ENCODE peak calls at places on chromosomes 13 and 19, in seven cellular contexts. J is H9; V is fibroblast of the conjunctiva; K is stimulated activated CD4-positive, alpha-beta T cell treated with anti-CD3 and anti-CD28 coated beads, Interleukin-1b, Interleukin-23, amount 100 ng/mL, for 48 hours; R is MG63; F is astrocyte of the spinal cord; H is CD8-positive, alpha-beta T cell. E is an unnamed sample.

GRCh38 chr13:23871616-23872220 is 17.5 kb downstream of the MIPEP start:
- DNase-seq in J (no peak), V (peak), K (no peak), R (no peak), F (peak), H (no peak), E (peak)

GRCh38 chr13:27770809-27771208 is 21.5 kb upstream of the GSX1 start:
- DNase-seq in J (peak), V (no peak), K (peak), R (no peak), F (no peak), H (no peak), E (peak)

GRCh38 chr19:1259873-1260748 is 9.0 kb upstream of the CIRBP start:
- DNase-seq in J (no peak), V (no peak), K (no peak), R (peak), F (no peak), H (no peak), E (peak)

GRCh38 chr19:48795055-48795854 is 15.6 kb downstream of the BCAT2 start:
- DNase-seq in J (peak), V (peak), K (peak), R (peak), F (peak), H (peak), E (peak)

GRCh38 chr13:113668491-113668971 is 1.5 kb downstream of the GRK1 start:
- DNase-seq in J (no peak), V (no peak), K (no peak), R (no peak), F (no peak), H (no peak), E (no peak)

GRCh38 chr13:113774177-113775107 is 15.4 kb downstream of the TMEM255B start:
- DNase-seq in J (no peak), V (no peak), K (no peak), R (peak), F (peak), H (no peak), E (peak)

GRCh38 chr13:95601906-95602305 is 42.6 kb downstream of the DZIP1 start:
- DNase-seq in J (no peak), V (no peak), K (no peak), R (no peak), F (no peak), H (no peak), E (no peak)

GRCh38 chr19:33375760-33376159 is 2.3 kb downstream of the CEBPG start:
- DNase-seq in J (no peak), V (no peak), K (no peak), R (no peak), F (peak), H (no peak), E (peak)

GRCh38 chr19:31938675-31939074 is 406.7 kb upstream of the ZNF507 start:
- DNase-seq in J (no peak), V (no peak), K (no peak), R (no peak), F (no peak), H (no peak), E (no peak)

GRCh38 chr13:95121516-95121915 is 179.7 kb downstream of the ABCC4 start:
- DNase-seq in J (no peak), V (no peak), K (no peak), R (no peak), F (no peak), H (no peak), E (no peak)

GRCh38 chr19:18415177-18415867 is 3.9 kb upstream of the SSBP4 start:
- DNase-seq in J (peak), V (peak), K (no peak), R (peak), F (peak), H (no peak), E (peak)

GRCh38 chr19:4675346-4675745 is 5.2 kb upstream of the MYDGF start:
- DNase-seq in J (no peak), V (no peak), K (no peak), R (no peak), F (no peak), H (no peak), E (no peak)

GRCh38 chr13:89890806-89891205 is 1456.7 kb upstream of the MIR17HG start:
- DNase-seq in J (no peak), V (no peak), K (no peak), R (no peak), F (no peak), H (no peak), E (no peak)

GRCh38 chr13:96141032-96141431 is 51.1 kb downstream of the HS6ST3 start:
- DNase-seq in J (no peak), V (peak), K (no peak), R (no peak), F (peak), H (no peak), E (peak)

GRCh38 chr13:21079206-21079605 is 17.8 kb upstream of the LATS2 start:
- DNase-seq in J (no peak), V (no peak), K (no peak), R (no peak), F (peak), H (no peak), E (no peak)

GRCh38 chr13:85197431-85197830 is 601.8 kb downstream of the SLITRK6 start:
- DNase-seq in J (no peak), V (no peak), K (no peak), R (no peak), F (no peak), H (no peak), E (no peak)